ENCODE peak calls at places on chromosomes 3 and 15, in nine cellular contexts. One of them, this sample, is unnamed.
A peak's percentile ranks its signal among the peaks of the same experiment; 100 is the strongest.

GRCh38 chr15:99343836-99344551 is 92.7 kb downstream of the LRRC28 start:
- DNase-seq in GM23248: no peak
- DNase-seq in PC-3: no peak
- DNase-seq in fibroblast of lung: peak; percentile 16
- DNase-seq in mesenchymal stem cell: no peak
- DNase-seq in H9: peak; percentile 71
- DNase-seq in astrocyte: no peak
- DNase-seq in HCT116: no peak
- DNase-seq in neuronal stem cell: no peak
- DNase-seq in this sample: peak; percentile 84

GRCh38 chr3:42014949-42015533 is 53.1 kb upstream of the ULK4 start:
- DNase-seq in GM23248: peak; percentile 69
- DNase-seq in PC-3: no peak
- DNase-seq in fibroblast of lung: no peak
- DNase-seq in mesenchymal stem cell: peak; percentile 45
- DNase-seq in H9: no peak
- DNase-seq in astrocyte: no peak
- DNase-seq in HCT116: no peak
- DNase-seq in neuronal stem cell: no peak
- DNase-seq in this sample: peak; percentile 63

GRCh38 chr3:138877246-138877645 is 42.5 kb upstream of the PIK3CB start:
- DNase-seq in GM23248: no peak
- DNase-seq in PC-3: no peak
- DNase-seq in fibroblast of lung: no peak
- DNase-seq in mesenchymal stem cell: no peak
- DNase-seq in H9: no peak
- DNase-seq in astrocyte: no peak
- DNase-seq in HCT116: no peak
- DNase-seq in neuronal stem cell: no peak
- DNase-seq in this sample: no peak

GRCh38 chr15:59327942-59328341 is 44.7 kb downstream of the MYO1E start:
- DNase-seq in GM23248: no peak
- DNase-seq in PC-3: no peak
- DNase-seq in fibroblast of lung: no peak
- DNase-seq in mesenchymal stem cell: no peak
- DNase-seq in H9: no peak
- DNase-seq in astrocyte: no peak
- DNase-seq in HCT116: no peak
- DNase-seq in neuronal stem cell: no peak
- DNase-seq in this sample: no peak

GRCh38 chr15:90760661-90761232 is 43.6 kb downstream of the BLM start:
- DNase-seq in GM23248: no peak
- DNase-seq in PC-3: no peak
- DNase-seq in fibroblast of lung: no peak
- DNase-seq in mesenchymal stem cell: no peak
- DNase-seq in H9: no peak
- DNase-seq in astrocyte: no peak
- DNase-seq in HCT116: no peak
- DNase-seq in neuronal stem cell: no peak
- DNase-seq in this sample: no peak

GRCh38 chr3:124410471-124410870 is 319.8 kb upstream of the UMPS start:
- DNase-seq in GM23248: peak; percentile 16
- DNase-seq in PC-3: peak; percentile 22
- DNase-seq in fibroblast of lung: peak; percentile 39
- DNase-seq in mesenchymal stem cell: peak; percentile 16
- DNase-seq in H9: no peak
- DNase-seq in astrocyte: peak; percentile 29
- DNase-seq in HCT116: no peak
- DNase-seq in neuronal stem cell: no peak
- DNase-seq in this sample: no peak

GRCh38 chr15:90394702-90395442 is 6.8 kb downstream of the IQGAP1 start:
- DNase-seq in GM23248: no peak
- DNase-seq in PC-3: no peak
- DNase-seq in fibroblast of lung: no peak
- DNase-seq in mesenchymal stem cell: no peak
- DNase-seq in H9: no peak
- DNase-seq in astrocyte: no peak
- DNase-seq in HCT116: no peak
- DNase-seq in neuronal stem cell: no peak
- DNase-seq in this sample: no peak

GRCh38 chr3:25460751-25461150 is 32.7 kb downstream of the RARB start:
- DNase-seq in GM23248: no peak
- DNase-seq in PC-3: no peak
- DNase-seq in fibroblast of lung: no peak
- DNase-seq in mesenchymal stem cell: peak; percentile 37
- DNase-seq in H9: no peak
- DNase-seq in astrocyte: no peak
- DNase-seq in HCT116: no peak
- DNase-seq in neuronal stem cell: no peak
- DNase-seq in this sample: no peak

GRCh38 chr3:136070953-136071949 is 105.7 kb downstream of the PPP2R3A start:
- DNase-seq in GM23248: peak; percentile 68
- DNase-seq in PC-3: peak; percentile 19
- DNase-seq in fibroblast of lung: peak; percentile 59
- DNase-seq in mesenchymal stem cell: peak; percentile 20
- DNase-seq in H9: no peak
- DNase-seq in astrocyte: peak; percentile 32
- DNase-seq in HCT116: no peak
- DNase-seq in neuronal stem cell: no peak
- DNase-seq in this sample: peak; percentile 49

GRCh38 chr3:98561727-98562521 is 30.1 kb downstream of the GPR15 start:
- DNase-seq in GM23248: peak; percentile 58
- DNase-seq in PC-3: peak; percentile 50
- DNase-seq in fibroblast of lung: peak; percentile 53
- DNase-seq in mesenchymal stem cell: peak; percentile 41
- DNase-seq in H9: no peak
- DNase-seq in astrocyte: peak; percentile 35
- DNase-seq in HCT116: no peak
- DNase-seq in neuronal stem cell: no peak
- DNase-seq in this sample: no peak
- H3K9ac ChIP-seq in GM23248: no peak overlapping the region
- H3K9ac ChIP-seq in PC-3: peak overlapping the region; percentile 4
- H3K9ac ChIP-seq in fibroblast of lung: no peak overlapping the region
- H3K9ac ChIP-seq in mesenchymal stem cell: no peak overlapping the region
- H3K9ac ChIP-seq in H9: no peak overlapping the region
- H3K9ac ChIP-seq in astrocyte: no peak overlapping the region
- H3K9ac ChIP-seq in HCT116: peak overlapping the region; percentile 59
- H3K9ac ChIP-seq in neuronal stem cell: no peak overlapping the region
- H3K9ac ChIP-seq in this sample: no peak overlapping the region

GRCh38 chr3:165729756-165730155 is 107.5 kb downstream of the BCHE start:
- DNase-seq in GM23248: no peak
- DNase-seq in PC-3: no peak
- DNase-seq in fibroblast of lung: no peak
- DNase-seq in mesenchymal stem cell: no peak
- DNase-seq in H9: no peak
- DNase-seq in astrocyte: no peak
- DNase-seq in HCT116: no peak
- DNase-seq in neuronal stem cell: no peak
- DNase-seq in this sample: no peak

GRCh38 chr3:165725296-165725695 is 111.9 kb downstream of the BCHE start:
- DNase-seq in GM23248: no peak
- DNase-seq in PC-3: no peak
- DNase-seq in fibroblast of lung: no peak
- DNase-seq in mesenchymal stem cell: peak; percentile 9
- DNase-seq in H9: no peak
- DNase-seq in astrocyte: no peak
- DNase-seq in HCT116: no peak
- DNase-seq in neuronal stem cell: no peak
- DNase-seq in this sample: no peak

DNA sequence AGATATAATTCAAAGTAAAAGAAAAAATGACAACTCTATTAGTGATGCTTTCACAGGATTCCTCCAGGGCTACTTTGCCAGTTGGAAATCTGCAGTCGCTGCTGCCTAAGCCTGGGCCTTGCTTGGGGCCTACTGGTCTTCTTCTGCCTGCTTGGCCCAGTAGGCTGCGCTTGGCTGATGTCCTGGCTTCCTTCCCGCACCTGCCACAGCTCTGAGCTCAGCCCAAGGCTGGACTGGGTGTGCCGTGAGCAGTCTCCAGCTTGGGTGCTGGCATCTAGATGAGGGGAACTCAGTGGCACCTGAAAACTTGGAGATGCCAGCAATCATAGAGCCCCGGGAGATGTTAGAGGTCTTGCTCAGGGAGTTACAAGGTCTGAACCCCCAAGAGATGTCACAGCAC is 108.3 kb downstream of the BCHE start:
- DNase-seq in GM23248: no peak
- DNase-seq in PC-3: no peak
- DNase-seq in fibroblast of lung: no peak
- DNase-seq in mesenchymal stem cell: no peak
- DNase-seq in H9: no peak
- DNase-seq in astrocyte: no peak
- DNase-seq in HCT116: no peak
- DNase-seq in neuronal stem cell: no peak
- DNase-seq in this sample: no peak
- H3K27ac ChIP-seq in GM23248: no peak overlapping the region
- H3K27ac ChIP-seq in PC-3: no peak overlapping the region
- H3K27ac ChIP-seq in fibroblast of lung: no peak overlapping the region
- H3K27ac ChIP-seq in mesenchymal stem cell: no peak overlapping the region
- H3K27ac ChIP-seq in H9: no peak overlapping the region
- H3K27ac ChIP-seq in astrocyte: no peak overlapping the region
- H3K27ac ChIP-seq in HCT116: no peak overlapping the region
- H3K27ac ChIP-seq in neuronal stem cell: no peak overlapping the region
- H3K27ac ChIP-seq in this sample: no peak overlapping the region

DNA sequence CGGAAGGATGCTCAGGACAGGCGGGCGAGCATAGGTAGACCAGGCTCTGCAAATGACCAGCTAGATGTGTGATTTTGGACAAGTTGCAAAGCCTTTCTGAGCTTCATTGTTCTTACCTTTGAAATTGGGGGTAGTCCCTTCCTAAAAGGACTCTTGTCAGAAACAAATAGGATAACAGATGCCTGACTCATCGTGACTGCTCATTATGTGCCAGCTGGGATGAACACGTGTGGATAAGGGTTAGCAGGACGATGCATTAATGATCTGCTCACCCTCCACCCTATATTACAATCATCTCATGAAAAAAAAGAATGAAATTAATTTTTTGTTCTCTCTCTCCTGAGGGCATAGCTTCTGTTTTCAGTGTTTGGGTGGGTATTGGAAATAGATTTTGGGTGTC is 223.4 kb downstream of the NR2F2 start:
- DNase-seq in GM23248: peak; percentile 30
- DNase-seq in PC-3: no peak
- DNase-seq in fibroblast of lung: no peak
- DNase-seq in mesenchymal stem cell: no peak
- DNase-seq in H9: no peak
- DNase-seq in astrocyte: no peak
- DNase-seq in HCT116: no peak
- DNase-seq in neuronal stem cell: no peak
- DNase-seq in this sample: no peak
- H3K9ac ChIP-seq in GM23248: no peak overlapping the region
- H3K9ac ChIP-seq in PC-3: no peak overlapping the region
- H3K9ac ChIP-seq in fibroblast of lung: no peak overlapping the region
- H3K9ac ChIP-seq in mesenchymal stem cell: no peak overlapping the region
- H3K9ac ChIP-seq in H9: no peak overlapping the region
- H3K9ac ChIP-seq in astrocyte: no peak overlapping the region
- H3K9ac ChIP-seq in HCT116: no peak overlapping the region
- H3K9ac ChIP-seq in neuronal stem cell: no peak overlapping the region
- H3K9ac ChIP-seq in this sample: no peak overlapping the region

GRCh38 chr15:72155021-72155621 is 36.9 kb downstream of the SENP8 start:
- DNase-seq in GM23248: peak; percentile 39
- DNase-seq in PC-3: peak; percentile 75
- DNase-seq in fibroblast of lung: peak; percentile 42
- DNase-seq in mesenchymal stem cell: peak; percentile 11
- DNase-seq in H9: no peak
- DNase-seq in astrocyte: peak; percentile 13
- DNase-seq in HCT116: no peak
- DNase-seq in neuronal stem cell: no peak
- DNase-seq in this sample: peak; percentile 54
- H3K27ac ChIP-seq in GM23248: no peak overlapping the region
- H3K27ac ChIP-seq in PC-3: no peak overlapping the region
- H3K27ac ChIP-seq in fibroblast of lung: no peak overlapping the region
- H3K27ac ChIP-seq in mesenchymal stem cell: peak overlapping the region; percentile 60
- H3K27ac ChIP-seq in H9: no peak overlapping the region
- H3K27ac ChIP-seq in astrocyte: no peak overlapping the region
- H3K27ac ChIP-seq in HCT116: no peak overlapping the region
- H3K27ac ChIP-seq in neuronal stem cell: no peak overlapping the region
- H3K27ac ChIP-seq in this sample: no peak overlapping the region

GRCh38 chr15:43132830-43133428 is 457 bp upstream of the TMEM62 start:
- DNase-seq in GM23248: no peak
- DNase-seq in PC-3: no peak
- DNase-seq in fibroblast of lung: no peak
- DNase-seq in mesenchymal stem cell: no peak
- DNase-seq in H9: no peak
- DNase-seq in astrocyte: no peak
- DNase-seq in HCT116: no peak
- DNase-seq in neuronal stem cell: no peak
- DNase-seq in this sample: peak; percentile 54

GRCh38 chr15:43133429-43134156 is at the start of gene TMEM62:
- DNase-seq in GM23248: peak; percentile 72
- DNase-seq in PC-3: peak; percentile 86
- DNase-seq in fibroblast of lung: peak; percentile 60
- DNase-seq in mesenchymal stem cell: peak; percentile 76
- DNase-seq in H9: peak; percentile 81
- DNase-seq in astrocyte: peak; percentile 39
- DNase-seq in HCT116: peak; percentile 76
- DNase-seq in neuronal stem cell: peak; percentile 52
- DNase-seq in this sample: peak; percentile 90

GRCh38 chr15:43126358-43126757 is 7.0 kb upstream of the TMEM62 start:
- DNase-seq in GM23248: no peak
- DNase-seq in PC-3: no peak
- DNase-seq in fibroblast of lung: no peak
- DNase-seq in mesenchymal stem cell: no peak
- DNase-seq in H9: no peak
- DNase-seq in astrocyte: no peak
- DNase-seq in HCT116: no peak
- DNase-seq in neuronal stem cell: no peak
- DNase-seq in this sample: no peak

GRCh38 chr15:43125095-43125661 is 8.2 kb upstream of the TMEM62 start:
- DNase-seq in GM23248: no peak
- DNase-seq in PC-3: no peak
- DNase-seq in fibroblast of lung: no peak
- DNase-seq in mesenchymal stem cell: no peak
- DNase-seq in H9: no peak
- DNase-seq in astrocyte: no peak
- DNase-seq in HCT116: no peak
- DNase-seq in neuronal stem cell: no peak
- DNase-seq in this sample: no peak

GRCh38 chr15:43127752-43128151 is 5.6 kb upstream of the TMEM62 start:
- DNase-seq in GM23248: no peak
- DNase-seq in PC-3: peak; percentile 75
- DNase-seq in fibroblast of lung: no peak
- DNase-seq in mesenchymal stem cell: no peak
- DNase-seq in H9: no peak
- DNase-seq in astrocyte: no peak
- DNase-seq in HCT116: no peak
- DNase-seq in neuronal stem cell: no peak
- DNase-seq in this sample: no peak
- H3K9ac ChIP-seq in GM23248: no peak overlapping the region
- H3K9ac ChIP-seq in PC-3: no peak overlapping the region
- H3K9ac ChIP-seq in fibroblast of lung: no peak overlapping the region
- H3K9ac ChIP-seq in mesenchymal stem cell: no peak overlapping the region
- H3K9ac ChIP-seq in H9: no peak overlapping the region
- H3K9ac ChIP-seq in astrocyte: no peak overlapping the region
- H3K9ac ChIP-seq in HCT116: no peak overlapping the region
- H3K9ac ChIP-seq in neuronal stem cell: no peak overlapping the region
- H3K9ac ChIP-seq in this sample: no peak overlapping the region

This sample was measured in endodermal cell.